ENCODE peak calls at places on chromosomes 4 and X, in four cellular contexts. B, Q, H and E are unnamed samples. For H3K4me1 and H3K9me3, the result is how much of the 10 kb centered on the place peaks cover.

GRCh38 chrX:9231491-9231890 is 197.6 kb upstream of the FAM9B start:
- DNase-seq in B (no peak), Q (no peak), H (no peak), E (no peak)

GRCh38 chr4:182189107-182189878 is 53.9 kb upstream of the TENM3 start:
- DNase-seq in B (no peak), Q (no peak), H (no peak), E (no peak)

GRCh38 chrX:107000013-107000515 is at the start of gene MORC4:
- DNase-seq in B (peak), Q (peak), H (peak), E (peak)

GRCh38 chrX:39652336-39652735 is 445.4 kb downstream of the BCOR start:
- DNase-seq in B (no peak), Q (peak), H (no peak), E (no peak)

GRCh38 chr4:151324449-151325319 is 721 bp downstream of the SH3D19 start:
- DNase-seq in B (peak), Q (no peak), H (peak), E (peak)

GRCh38 chr4:109945056-109945455 is 32.4 kb downstream of the EGF start:
- DNase-seq in B (no peak), Q (no peak), H (no peak), E (no peak)

GRCh38 chr4:6840062-6840976 is 57.8 kb downstream of the KIAA0232 start:
- DNase-seq in B (no peak), Q (no peak), H (no peak), E (peak)

GRCh38 chrX:41236629-41237028 is 97.3 kb upstream of the DDX3X start:
- DNase-seq in B (no peak), Q (no peak), H (no peak), E (no peak)

GRCh38 chrX:151973851-151974335 is 583 bp downstream of the GABRE start:
- DNase-seq in B (peak), Q (no peak), H (peak), E (peak)

GRCh38 chr4:88759039-88759631 is 61.5 kb upstream of the NAP1L5 start:
- DNase-seq in B (no peak), Q (no peak), H (no peak), E (no peak)

GRCh38 chrX:56974408-56974807 is 20.9 kb downstream of the SPIN3 start:
- DNase-seq in B (no peak), Q (no peak), H (no peak), E (no peak)

GRCh38 chr4:5998333-5998936 is 19.8 kb downstream of the C4orf50 start:
- DNase-seq in B (no peak), Q (peak), H (peak), E (peak)

GRCh38 chr4:80036949-80037348 is 36.1 kb downstream of the ANTXR2 start:
- DNase-seq in B (no peak), Q (no peak), H (no peak), E (no peak)

GRCh38 chr4:23889814-23890269 is at the start of gene PPARGC1A:
- DNase-seq in B (peak), Q (peak), H (peak), E (peak)

GRCh38 chr4:109410776-109411175 is 22.8 kb upstream of the SEC24B start:
- DNase-seq in B (no peak), Q (no peak), H (no peak), E (no peak)

GRCh38 chr4:105966046-105966445 is 70.8 kb downstream of the NPNT start:
- DNase-seq in B (no peak), Q (no peak), H (no peak), E (no peak)

GRCh38 chr4:94307231-94307840 is 35.3 kb downstream of the HPGDS start:
- DNase-seq in B (no peak), Q (no peak), H (no peak), E (no peak)

GRCh38 chrX:135086197-135086854 is 34.0 kb downstream of the ETDB start:
- DNase-seq in B (no peak), Q (peak), H (no peak), E (no peak)

GRCh38 chrX:79161655-79162054 is 17.2 kb downstream of the GPR174 start:
- DNase-seq in B (no peak), Q (peak), H (no peak), E (no peak)

GRCh38 chr4:6239486-6239885 is 30.2 kb upstream of the WFS1 start:
- DNase-seq in B (no peak), Q (no peak), H (no peak), E (no peak)

GRCh38 chrX:70117738-70118137 is 15.5 kb upstream of the IGBP1 start:
- DNase-seq in B (no peak), Q (no peak), H (no peak), E (no peak)

GRCh38 chr4:25862411-25863346 is at the start of gene SEL1L3:
- DNase-seq in B (peak), Q (peak), H (peak), E (peak)

GRCh38 chrX:130539721-130540321 is 138.0 kb downstream of the RBMX2 start:
- DNase-seq in B (peak), Q (peak), H (peak), E (peak)

GRCh38 chr4:7938513-7939376 is 916 bp downstream of the AFAP1 start:
- DNase-seq in B (peak), Q (peak), H (peak), E (peak)

GRCh38 chr4:128483816-128484215 is 196.2 kb upstream of the PGRMC2 start:
- DNase-seq in B (no peak), Q (no peak), H (no peak), E (no peak)

GRCh38 chr4:30865676-30866075 is 145.5 kb downstream of the PCDH7 start:
- DNase-seq in B (no peak), Q (no peak), H (no peak), E (no peak)

GRCh38 chr4:66852843-66853242 is 692.5 kb downstream of the CENPC start:
- DNase-seq in B (no peak), Q (no peak), H (no peak), E (no peak)

GRCh38 chr4:140756292-140757219 is at the start of gene TBC1D9:
- DNase-seq in B (peak), Q (no peak), H (peak), E (peak)

GRCh38 chr4:140757220-140757607 is 1.0 kb upstream of the TBC1D9 start:
- DNase-seq in B (no peak), Q (no peak), H (no peak), E (no peak)

GRCh38 chr4:140754918-140755810 is 1.0 kb downstream of the TBC1D9 start:
- DNase-seq in B (no peak), Q (no peak), H (no peak), E (no peak)

GRCh38 chr4:140752669-140753068 is 3.5 kb downstream of the TBC1D9 start:
- DNase-seq in B (no peak), Q (no peak), H (no peak), E (no peak)

DNA sequence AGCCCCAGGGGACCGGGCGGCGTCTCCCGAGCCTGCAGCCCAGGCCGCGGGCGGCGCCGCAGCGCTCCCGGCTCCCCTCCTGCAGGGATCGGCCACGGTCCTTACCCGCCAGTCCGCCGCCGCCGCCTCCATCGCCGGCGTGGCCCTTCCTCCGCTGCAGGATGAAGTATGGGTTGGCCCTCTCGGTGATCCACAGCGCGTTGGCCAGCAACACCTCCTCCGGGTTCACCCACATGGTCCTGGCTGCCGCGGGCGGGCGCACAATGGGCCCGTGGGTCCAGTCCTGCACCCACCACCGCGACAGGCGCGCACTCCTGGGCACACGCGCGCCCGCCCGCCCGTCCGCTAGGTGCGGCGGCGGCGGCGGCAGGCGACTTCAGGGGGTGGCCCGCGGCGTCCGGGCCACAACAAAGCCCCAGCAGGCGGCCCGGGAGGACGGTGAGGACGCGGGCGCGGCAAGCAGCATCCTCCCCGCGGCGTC is 334 bp downstream of the TBC1D9 start:
- DNase-seq in B (peak), Q (no peak), H (peak), E (peak)
- H3K27ac ChIP-seq in B (peak), Q (no peak), H (peak), E (peak)

GRCh38 chrX:10607233-10607632 is 13.2 kb downstream of the MID1 start:
- DNase-seq in B (no peak), Q (no peak), H (no peak), E (no peak)
- H3K4me1 ChIP-seq in B (under half), Q (under half), H (under half), E (under half)

GRCh38 chr4:328729-329128 is 8.9 kb upstream of the ZNF141 start:
- DNase-seq in B (no peak), Q (no peak), H (no peak), E (no peak)
- H3K9me3 ChIP-seq in B (under half), Q (under half), H (under half), E (under half)

GRCh38 chr4:56757270-56757746 is 64.2 kb downstream of the SPINK2 start:
- DNase-seq in B (no peak), Q (no peak), H (no peak), E (no peak)
- H3K27ac ChIP-seq in B (no peak), Q (peak), H (no peak), E (no peak)

DNA sequence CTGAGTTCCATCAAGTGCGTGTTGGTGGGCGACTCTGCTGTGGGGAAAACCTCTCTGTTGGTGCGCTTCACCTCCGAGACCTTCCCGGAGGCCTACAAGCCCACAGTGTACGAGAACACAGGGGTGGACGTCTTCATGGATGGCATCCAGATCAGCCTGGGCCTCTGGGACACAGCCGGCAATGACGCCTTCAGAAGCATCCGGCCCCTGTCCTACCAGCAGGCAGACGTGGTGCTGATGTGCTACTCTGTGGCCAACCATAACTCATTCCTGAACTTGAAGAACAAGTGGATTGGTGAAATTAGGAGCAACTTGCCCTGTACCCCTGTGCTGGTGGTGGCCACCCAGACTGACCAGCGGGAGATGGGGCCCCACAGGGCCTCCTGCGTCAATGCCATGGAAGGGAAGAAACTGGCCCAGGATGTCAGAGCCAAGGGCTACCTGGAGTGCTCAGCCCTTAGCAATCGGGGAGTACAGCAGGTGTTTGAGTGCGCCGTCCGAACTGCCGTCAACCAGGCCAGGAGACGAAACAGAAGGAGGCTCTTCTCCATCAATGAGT is 46.6 kb downstream of the RHOH start:
- DNase-seq in B (no peak), Q (no peak), H (no peak), E (no peak)
- H3K4me1 ChIP-seq in B (under half), Q (half or more), H (under half), E (under half)

GRCh38 chr4:44927361-44928061 is 201.2 kb upstream of the GNPDA2 start:
- DNase-seq in B (no peak), Q (no peak), H (no peak), E (no peak)
- H3K9me3 ChIP-seq in B (under half), Q (under half), H (under half), E (under half)

GRCh38 chrX:119659522-119659921 is 33.4 kb downstream of the SEPTIN6 start:
- DNase-seq in B (no peak), Q (no peak), H (no peak), E (no peak)

GRCh38 chrX:119655125-119655524 is 37.8 kb downstream of the SEPTIN6 start:
- DNase-seq in B (peak), Q (no peak), H (no peak), E (no peak)

GRCh38 chrX:119648421-119648775 is 42.2 kb upstream of the NKRF start:
- DNase-seq in B (no peak), Q (no peak), H (no peak), E (no peak)

GRCh38 chrX:119654112-119654531 is 38.8 kb downstream of the SEPTIN6 start:
- DNase-seq in B (peak), Q (peak), H (no peak), E (peak)
- H3K27ac ChIP-seq in B (peak), Q (peak), H (no peak), E (no peak)

GRCh38 chr4:156954598-156954997 is 17.0 kb downstream of the PDGFC start:
- DNase-seq in B (no peak), Q (no peak), H (no peak), E (peak)

GRCh38 chr4:156958276-156959074 is 13.1 kb downstream of the PDGFC start:
- DNase-seq in B (no peak), Q (no peak), H (no peak), E (no peak)

GRCh38 chr4:156956947-156957346 is 14.7 kb downstream of the PDGFC start:
- DNase-seq in B (no peak), Q (no peak), H (no peak), E (no peak)

GRCh38 chr4:156957558-156957957 is 14.0 kb downstream of the PDGFC start:
- DNase-seq in B (no peak), Q (no peak), H (no peak), E (no peak)

GRCh38 chr4:156956359-156956758 is 15.2 kb downstream of the PDGFC start:
- DNase-seq in B (no peak), Q (no peak), H (no peak), E (no peak)
- H3K4me1 ChIP-seq in B (under half), Q (under half), H (under half), E (under half)

GRCh38 chr4:102392033-102392744 is 46.9 kb upstream of the SLC39A8 start:
- DNase-seq in B (no peak), Q (no peak), H (no peak), E (no peak)

GRCh38 chr4:102390438-102390837 is 45.2 kb upstream of the SLC39A8 start:
- DNase-seq in B (no peak), Q (no peak), H (no peak), E (no peak)

GRCh38 chr4:102386966-102387365 is 41.7 kb upstream of the SLC39A8 start:
- DNase-seq in B (no peak), Q (no peak), H (no peak), E (no peak)

GRCh38 chr4:102388636-102389035 is 43.4 kb upstream of the SLC39A8 start:
- DNase-seq in B (no peak), Q (no peak), H (no peak), E (no peak)

DNA sequence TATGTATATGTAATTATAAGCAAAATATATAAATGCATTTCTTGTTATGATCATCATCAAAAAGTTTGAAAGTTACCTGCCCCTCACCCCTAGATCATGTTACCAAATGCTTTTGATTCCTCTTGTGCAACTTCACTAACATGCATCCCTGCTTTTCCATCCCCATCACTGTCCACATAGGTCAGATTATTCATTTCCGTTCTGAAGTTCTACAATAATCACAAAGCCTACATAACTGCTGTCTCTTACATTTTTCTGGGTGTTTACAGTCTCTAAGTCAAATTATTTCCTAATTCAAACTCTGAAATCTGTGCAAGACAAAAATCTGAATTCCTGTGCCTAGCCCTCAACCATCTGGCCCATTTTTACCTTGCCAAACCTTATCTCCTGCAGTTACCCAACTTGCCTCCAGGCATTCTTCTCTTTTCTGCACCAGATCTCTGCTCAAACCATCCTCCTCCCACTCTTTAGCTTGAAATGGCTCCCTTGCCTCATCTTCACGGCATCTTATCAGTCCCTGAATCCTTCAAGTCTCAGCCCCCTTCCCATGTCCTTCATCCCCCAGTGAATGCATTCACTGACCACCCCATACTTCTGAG is 42.4 kb upstream of the SLC39A8 start:
- DNase-seq in B (no peak), Q (no peak), H (no peak), E (no peak)
- H3K9me3 ChIP-seq in B (under half), Q (under half), H (under half), E (under half)